ENCODE peak calls at places on chromosome 5, in ten cellular contexts. E, R, B, P, W, M, A, F, I and L are unnamed samples.
A peak's percentile ranks its signal among the peaks of the same experiment; 100 is the strongest.

GRCh38 chr5:6634327-6634713 is 1.1 kb downstream of the SRD5A1 start:
- DNase-seq in M (no peak), F (no peak), W (peak; percentile 54), A (no peak), I (no peak), B (no peak), E (no peak), P (no peak), R (no peak), L (no peak)

GRCh38 chr5:141681695-141682641 is at the start of gene ARAP3:
- DNase-seq in A (peak; percentile 94), I (peak; percentile 96), E (peak; percentile 87), P (peak; percentile 70), F (no peak), B (peak; percentile 85), M (peak; percentile 75), W (peak; percentile 90), R (peak; percentile 86), L (peak; percentile 89)

GRCh38 chr5:116271432-116271831 is 186.6 kb downstream of the COMMD10 start:
- DNase-seq in M (no peak), A (no peak), P (no peak), W (no peak), R (no peak), I (no peak), F (no peak), B (no peak), E (no peak), L (no peak)

GRCh38 chr5:88594441-88594840 is 288.5 kb downstream of the MEF2C start:
- DNase-seq in W (no peak), E (no peak), P (no peak), R (no peak), M (no peak), B (no peak), I (no peak), A (no peak), F (no peak), L (no peak)

GRCh38 chr5:168224110-168224509 is 67.3 kb upstream of the WWC1 start:
- DNase-seq in F (no peak), B (no peak), W (no peak), P (no peak), A (no peak), E (no peak), M (no peak), I (no peak), R (no peak), L (no peak)

GRCh38 chr5:93576994-93577575 is 3.9 kb downstream of the NR2F1-AS1 start:
- DNase-seq in B (peak; percentile 16), F (no peak), R (no peak), E (no peak), A (no peak), P (no peak), M (no peak), W (no peak), I (no peak), L (no peak)

GRCh38 chr5:59424515-59424914 is 469.0 kb downstream of the PDE4D start:
- DNase-seq in A (no peak), M (no peak), E (no peak), R (no peak), B (no peak), P (no peak), I (no peak), W (no peak), F (no peak), L (no peak)

GRCh38 chr5:77167695-77168111 is 42.8 kb upstream of the PDE8B start:
- DNase-seq in B (peak; percentile 34), E (no peak), A (peak; percentile 35), M (peak; percentile 92), P (no peak), W (no peak), I (no peak), F (no peak), R (no peak), L (no peak)

GRCh38 chr5:41408676-41409443 is 101.5 kb downstream of the PLCXD3 start:
- DNase-seq in I (no peak), W (peak; percentile 52), F (peak; percentile 9), A (no peak), B (no peak), P (no peak), E (no peak), M (no peak), R (no peak), L (no peak)

GRCh38 chr5:176882566-176882900 is 16.6 kb downstream of the HK3 start:
- DNase-seq in P (no peak), M (no peak), I (no peak), W (no peak), E (no peak), F (no peak), R (no peak), B (no peak), A (no peak), L (no peak)

GRCh38 chr5:166073921-166074838 is 2217.3 kb upstream of the WWC1 start:
- DNase-seq in P (no peak), M (no peak), R (no peak), A (no peak), B (no peak), F (no peak), I (no peak), W (peak; percentile 70), E (no peak), L (no peak)

GRCh38 chr5:171433952-171434676 is 14.7 kb downstream of the FGF18 start:
- DNase-seq in R (no peak), P (no peak), I (peak; percentile 45), A (no peak), E (no peak), B (no peak), M (no peak), W (no peak), F (no peak), L (no peak)
- TF ChIP-seq CTCF in R (no peak), P (no peak), I (no peak), A (no peak), E (no peak), B (no peak), M (no peak), W (peak; percentile 47), F (no peak), L (no peak)

DNA sequence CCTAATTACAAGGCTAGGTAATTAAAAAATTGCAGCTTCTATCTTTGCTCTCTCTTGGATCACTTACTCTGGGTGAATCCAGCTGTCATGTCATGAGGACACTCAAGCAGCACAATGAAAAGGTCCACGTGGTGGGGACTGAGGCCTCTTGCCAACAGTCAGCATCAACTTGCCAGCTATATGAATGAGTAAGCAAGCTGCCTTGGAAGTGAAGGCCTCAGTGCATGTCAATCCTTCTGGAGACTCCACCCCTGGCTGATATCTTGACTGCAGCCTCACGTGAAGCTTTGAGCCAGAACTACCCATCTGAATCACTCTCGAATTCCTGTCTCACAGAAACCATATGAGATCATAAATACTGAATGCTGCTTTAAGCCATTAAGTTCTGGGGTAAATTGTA is 140.5 kb downstream of the SNX18 start:
- DNase-seq in E (no peak), B (no peak), I (no peak), W (no peak), A (peak; percentile 61), P (no peak), R (no peak), M (peak; percentile 3), F (no peak), L (no peak)
- H3K27ac ChIP-seq in E (no peak overlapping the region), B (no peak overlapping the region), I (no peak overlapping the region), W (no peak overlapping the region), A (no peak overlapping the region), P (no peak overlapping the region), R (no peak overlapping the region), M (no peak overlapping the region), F (no peak overlapping the region), L (no peak overlapping the region)

DNA sequence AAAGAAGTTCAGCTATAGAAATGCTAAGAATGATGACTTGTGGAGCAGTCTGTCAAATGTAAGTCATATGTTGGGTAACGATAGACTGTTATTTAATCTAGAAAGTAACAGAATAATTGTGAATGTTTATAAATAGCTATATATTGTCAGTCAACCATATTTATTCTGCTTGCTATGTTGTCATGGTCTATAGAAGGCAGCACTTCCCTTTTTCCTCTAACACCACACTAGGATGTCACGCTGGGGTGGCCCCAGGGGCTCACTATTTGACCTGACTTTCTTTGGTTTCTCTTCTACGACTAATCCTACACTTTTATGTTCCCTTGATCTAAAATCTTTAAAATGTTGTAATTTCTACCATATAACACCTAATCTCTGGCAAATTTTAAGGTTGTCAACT is 20.5 kb downstream of the ERAP2 start:
- DNase-seq in P (no peak), R (peak; percentile 15), B (no peak), A (no peak), F (no peak), E (no peak), M (no peak), I (peak; percentile 86), W (no peak), L (no peak)
- H3K4me3 ChIP-seq in P (no peak overlapping the region), R (no peak overlapping the region), B (no peak overlapping the region), A (no peak overlapping the region), F (no peak overlapping the region), E (no peak overlapping the region), M (no peak overlapping the region), I (no peak overlapping the region), W (no peak overlapping the region), L (no peak overlapping the region)

DNA sequence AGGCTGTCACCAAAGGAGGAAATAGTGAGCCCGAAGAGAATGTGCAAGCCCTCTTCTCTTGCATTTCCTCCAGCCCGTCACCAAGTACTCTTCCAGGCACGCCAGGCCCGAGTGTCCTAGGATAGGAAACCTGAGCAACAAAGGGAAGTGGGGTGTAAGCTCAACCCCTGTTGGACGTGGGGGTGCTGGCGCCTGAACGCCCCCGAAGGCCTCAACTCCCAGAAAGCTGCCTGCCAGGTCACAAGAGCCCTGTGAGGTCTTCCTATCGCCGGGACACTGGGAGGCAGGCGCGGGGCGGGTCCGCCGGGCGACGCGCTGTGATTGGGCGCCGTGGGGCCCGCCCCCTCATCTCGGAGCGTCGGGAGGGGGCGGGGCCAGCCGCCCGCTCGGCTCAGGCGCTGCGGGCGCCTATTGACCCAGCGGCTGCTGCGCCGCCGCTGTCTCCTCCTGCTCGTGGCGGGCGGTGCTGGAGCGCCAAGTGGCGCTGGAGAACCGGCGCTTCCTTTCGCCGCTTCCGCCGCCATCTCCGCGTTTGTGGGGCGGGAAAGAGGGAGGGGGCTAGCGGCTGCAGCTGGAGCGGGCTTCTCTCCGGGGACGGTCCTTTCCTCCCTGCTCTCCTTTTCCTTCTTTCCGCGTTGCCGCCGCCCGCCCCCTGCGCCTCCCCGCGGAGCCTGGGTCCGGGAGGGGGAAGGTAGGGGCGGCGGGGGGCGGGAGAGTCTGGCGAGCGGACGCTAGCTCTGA is 558 bp upstream of the MAN2A1 start:
- DNase-seq in A (peak; percentile 87), B (peak; percentile 82), P (peak; percentile 87), R (peak; percentile 90), E (peak; percentile 96), M (peak; percentile 92), W (peak; percentile 94), I (peak; percentile 96), F (peak; percentile 74), L (peak; percentile 90)
- TF ChIP-seq CTCF in A (no peak), B (no peak), P (no peak), R (no peak), E (peak; percentile 17), M (no peak), W (no peak), I (no peak), F (no peak), L (peak; percentile 6)

GRCh38 chr5:169712428-169712827 is 75.4 kb downstream of the DOCK2 start:
- DNase-seq in I (no peak), R (no peak), W (no peak), E (no peak), A (no peak), P (no peak), F (no peak), B (no peak), M (no peak), L (no peak)
- H3K27ac ChIP-seq in I (no peak overlapping the region), R (no peak overlapping the region), W (no peak overlapping the region), E (no peak overlapping the region), A (no peak overlapping the region), P (no peak overlapping the region), F (no peak overlapping the region), B (no peak overlapping the region), M (no peak overlapping the region), L (no peak overlapping the region)

GRCh38 chr5:121963409-121963808 is 1.6 kb downstream of the SRFBP1 start:
- DNase-seq in A (no peak), B (no peak), F (no peak), I (no peak), M (no peak), R (no peak), W (no peak), P (no peak), E (peak; percentile 11), L (no peak)
- H3K4me3 ChIP-seq in A (peak overlapping the region; percentile 70), B (no peak overlapping the region), F (no peak overlapping the region), I (peak overlapping the region; percentile 85), M (peak overlapping the region; percentile 93), R (no peak overlapping the region), W (peak overlapping the region; percentile 91), P (no peak overlapping the region), E (peak overlapping the region; percentile 57), L (peak overlapping the region; percentile 73)